ENCODE peak calls at places on chromosomes 12 and 14, in seven cellular contexts. K is adrenal gland; U is CD8-positive, alpha-beta memory T cell; P is ascending aorta; C is right cardiac atrium; L is Peyer's patch; B is naive thymus-derived CD4-positive, alpha-beta T cell. J is an unnamed sample. For H3K4me1, the result is how much of the 10 kb centered on the place peaks cover.

GRCh38 chr12:63826002-63826585 is 18.4 kb upstream of the SRGAP1 start:
- DNase-seq in P (no peak), C (no peak), B (no peak), K (no peak), L (no peak), U (no peak), J (no peak)

GRCh38 chr12:67034110-67034879 is 234.9 kb upstream of the CAND1 start:
- DNase-seq in C (no peak), P (no peak), U (no peak), L (no peak), B (no peak), K (peak), J (no peak)

GRCh38 chr12:104680070-104680469 is 223.3 kb downstream of the CHST11 start:
- DNase-seq in L (no peak), U (no peak), B (no peak), C (no peak), K (no peak), P (no peak), J (no peak)

GRCh38 chr12:105561981-105562726 is 231.7 kb downstream of the C12orf75 start:
- DNase-seq in K (peak), U (no peak), B (no peak), P (peak), L (no peak), C (peak), J (peak)

GRCh38 chr12:58583541-58583940 is 336.8 kb downstream of the LRIG3 start:
- DNase-seq in B (no peak), C (no peak), U (no peak), P (no peak), K (peak), L (no peak), J (no peak)

GRCh38 chr12:95204141-95204866 is 13.0 kb downstream of the FGD6 start:
- DNase-seq in B (no peak), C (no peak), U (no peak), K (peak), L (no peak), P (peak), J (no peak)

GRCh38 chr14:78450945-78451344 is 280.8 kb downstream of the NRXN3 start:
- DNase-seq in U (no peak), K (no peak), B (no peak), P (no peak), L (no peak), C (no peak), J (no peak)

GRCh38 chr12:85835810-85836715 is at the start of gene RASSF9:
- DNase-seq in U (no peak), P (no peak), L (no peak), B (no peak), C (peak), K (peak), J (no peak)

GRCh38 chr12:71190822-71191221 is 33.0 kb upstream of the TSPAN8 start:
- DNase-seq in K (no peak), B (no peak), U (no peak), P (no peak), L (no peak), C (no peak), J (no peak)

GRCh38 chr12:97556201-97556824 is 93.7 kb downstream of the RMST start:
- DNase-seq in P (no peak), K (no peak), U (no peak), L (no peak), B (no peak), C (peak), J (peak)

GRCh38 chr14:52455291-52456088 is 96.8 kb downstream of the TXNDC16 start:
- DNase-seq in P (no peak), C (no peak), L (no peak), K (no peak), B (no peak), U (no peak), J (no peak)

GRCh38 chr12:237026-237815 is 23.3 kb upstream of the SLC6A12 start:
- DNase-seq in L (no peak), U (no peak), C (no peak), B (no peak), K (no peak), P (no peak), J (no peak)

GRCh38 chr14:53109028-53109687 is 44.0 kb downstream of the DDHD1 start:
- DNase-seq in P (no peak), L (peak), C (no peak), U (peak), K (no peak), B (peak), J (peak)

GRCh38 chr14:20684662-20685456 is 499 bp downstream of the RNASE4 start:
- DNase-seq in L (no peak), C (no peak), B (no peak), U (no peak), P (no peak), K (peak), J (peak)

GRCh38 chr14:52014601-52015267 is 25.4 kb downstream of the RTRAF start:
- DNase-seq in B (no peak), K (no peak), C (peak), L (no peak), U (no peak), P (no peak), J (no peak)

GRCh38 chr12:29692237-29692636 is 91.5 kb downstream of the TMTC1 start:
- DNase-seq in L (no peak), P (no peak), B (no peak), K (no peak), C (no peak), U (no peak), J (no peak)

GRCh38 chr14:69039287-69039628 is 60.2 kb upstream of the ACTN1 start:
- DNase-seq in K (no peak), P (no peak), B (no peak), L (no peak), C (no peak), U (no peak), J (no peak)

GRCh38 chr12:6047249-6048227 is 76.9 kb downstream of the VWF start:
- DNase-seq in P (no peak), K (peak), C (no peak), U (no peak), L (no peak), B (no peak), J (no peak)

GRCh38 chr12:68406134-68406576 is 74.0 kb upstream of the MDM1 start:
- DNase-seq in K (peak), C (peak), U (no peak), L (peak), B (no peak), P (peak), J (peak)

GRCh38 chr14:99035712-99036593 is 236.0 kb downstream of the BCL11B start:
- DNase-seq in P (peak), B (no peak), K (peak), C (peak), U (no peak), L (peak), J (peak)

GRCh38 chr12:100058482-100059029 is 73.8 kb upstream of the ANKS1B start:
- DNase-seq in P (no peak), B (no peak), K (peak), L (no peak), U (no peak), C (no peak), J (no peak)

GRCh38 chr14:106874365-106874764 is 1348.0 kb downstream of the TMEM121 start:
- DNase-seq in C (no peak), P (no peak), B (no peak), L (no peak), U (no peak), K (no peak), J (no peak)

GRCh38 chr12:105670664-105671063 is 340.2 kb downstream of the C12orf75 start:
- DNase-seq in U (no peak), B (no peak), K (no peak), P (no peak), L (no peak), C (no peak), J (no peak)

GRCh38 chr12:48336564-48336963 is 14.2 kb downstream of the ZNF641 start:
- DNase-seq in L (no peak), P (no peak), B (no peak), K (no peak), U (no peak), C (no peak), J (no peak)

GRCh38 chr12:104784592-104784991 is 173.5 kb downstream of the SLC41A2 start:
- DNase-seq in K (no peak), L (no peak), B (no peak), C (no peak), U (no peak), P (no peak), J (no peak)

GRCh38 chr12:116370886-116371580 is 93.5 kb upstream of the MED13L start:
- DNase-seq in L (no peak), U (no peak), B (no peak), K (no peak), P (no peak), C (no peak), J (peak)

GRCh38 chr14:63287661-63288483 is 30.9 kb downstream of the GPHB5 start:
- DNase-seq in U (no peak), B (no peak), L (no peak), C (no peak), P (no peak), K (no peak), J (no peak)

GRCh38 chr12:54958048-54958658 is 26.4 kb downstream of the TESPA1 start:
- DNase-seq in C (no peak), K (peak), L (no peak), P (no peak), U (no peak), B (no peak), J (peak)

GRCh38 chr12:91191516-91192111 is 9.0 kb upstream of the DCN start:
- DNase-seq in B (no peak), C (no peak), K (no peak), L (no peak), U (no peak), P (no peak), J (no peak)

GRCh38 chr12:24487606-24488005 is 461.3 kb downstream of the BCAT1 start:
- DNase-seq in C (no peak), K (no peak), L (no peak), U (no peak), P (no peak), B (no peak), J (no peak)

GRCh38 chr14:100238419-100239199 is at the start of gene YY1:
- DNase-seq in B (peak), U (peak), L (peak), K (peak), P (peak), C (peak), J (peak)

GRCh38 chr14:100239200-100239839 is 376 bp downstream of the YY1 start:
- DNase-seq in P (no peak), L (no peak), B (peak), C (peak), U (peak), K (peak), J (no peak)

GRCh38 chr14:100239840-100240724 is 1.1 kb downstream of the YY1 start:
- DNase-seq in P (peak), L (peak), B (peak), C (peak), K (peak), U (peak), J (peak)

GRCh38 chr14:100240725-100241032 is 1.7 kb downstream of the YY1 start:
- DNase-seq in K (no peak), L (no peak), B (no peak), P (no peak), C (no peak), U (no peak), J (no peak)

DNA sequence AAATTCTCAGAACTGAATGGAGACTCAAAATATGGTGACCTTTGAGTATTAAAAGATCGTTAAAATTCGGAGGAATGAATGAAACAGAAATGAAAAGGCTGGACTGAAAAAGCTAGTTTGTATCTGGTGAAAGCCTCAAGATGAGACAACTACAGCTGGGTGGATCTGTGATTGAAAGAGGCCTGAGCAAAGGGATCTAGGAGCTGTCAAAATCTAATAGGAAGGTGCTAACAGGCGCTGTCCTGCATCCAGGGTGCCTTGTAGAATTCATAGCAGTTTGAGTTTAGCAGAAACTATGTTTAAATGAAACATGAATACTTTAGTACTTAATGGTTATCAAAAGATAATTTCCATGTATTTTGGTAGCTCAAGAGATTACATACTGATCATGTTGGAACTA is 2.3 kb downstream of the YY1 start:
- DNase-seq in K (no peak), C (no peak), P (no peak), U (no peak), B (no peak), L (no peak), J (no peak)
- H3K27ac ChIP-seq in K (peak), C (no peak), P (peak), U (peak), B (peak), L (peak), J (no peak)

DNA sequence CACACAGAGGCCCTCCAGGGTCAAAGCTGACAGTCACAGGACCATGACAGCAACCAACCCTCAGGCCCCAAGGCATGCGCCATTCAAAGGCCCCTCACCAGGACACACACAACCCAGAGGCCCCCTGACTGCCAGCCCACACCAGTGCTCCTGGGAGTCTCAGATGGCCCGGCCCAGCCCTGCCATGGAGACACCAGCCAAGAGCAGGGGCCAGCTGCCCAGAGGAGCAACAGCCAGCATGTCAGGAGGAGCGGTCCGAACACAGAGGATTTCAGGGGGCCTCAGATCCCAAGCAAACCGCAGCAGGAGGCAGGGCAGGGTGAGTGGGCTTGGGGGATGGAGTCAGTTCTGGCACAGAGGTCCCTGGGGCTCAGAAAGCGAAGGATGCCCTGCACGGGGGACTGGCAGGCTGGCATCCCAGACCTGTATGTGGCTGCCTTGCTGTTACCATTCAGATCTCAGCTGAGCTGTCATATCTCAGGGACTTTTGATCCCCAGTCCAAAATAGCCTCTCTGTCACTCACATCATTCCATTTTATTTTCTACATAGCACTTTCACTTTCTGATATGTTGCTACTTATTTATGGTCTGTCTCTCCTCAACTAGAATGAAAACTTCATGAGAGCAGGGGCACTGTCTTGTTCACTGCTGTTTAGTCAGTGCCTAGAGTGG is 4.8 kb downstream of the TMEM229B start:
- DNase-seq in U (no peak), C (no peak), B (no peak), L (no peak), P (no peak), K (no peak), J (no peak)
- H3K4me1 ChIP-seq in U (under half), C (under half), B (under half), L (under half), P (under half), K (under half), J (under half)

GRCh38 chr12:126036348-126036747 is 971.1 kb downstream of the AACS start:
- DNase-seq in P (no peak), C (no peak), U (no peak), K (no peak), L (no peak), B (no peak), J (no peak)
- H3K27ac ChIP-seq in P (no peak), C (no peak), U (no peak), K (no peak), L (no peak), B (no peak), J (no peak)

GRCh38 chr12:82461851-82462250 is 103.5 kb downstream of the METTL25 start:
- DNase-seq in L (no peak), K (no peak), P (no peak), U (no peak), C (no peak), B (no peak), J (no peak)

GRCh38 chr12:82458101-82458500 is 99.8 kb downstream of the METTL25 start:
- DNase-seq in B (no peak), K (no peak), L (no peak), U (no peak), C (no peak), P (no peak), J (no peak)

GRCh38 chr12:82456633-82457032 is 98.3 kb downstream of the METTL25 start:
- DNase-seq in U (no peak), B (no peak), P (no peak), L (no peak), C (no peak), K (no peak), J (no peak)

DNA sequence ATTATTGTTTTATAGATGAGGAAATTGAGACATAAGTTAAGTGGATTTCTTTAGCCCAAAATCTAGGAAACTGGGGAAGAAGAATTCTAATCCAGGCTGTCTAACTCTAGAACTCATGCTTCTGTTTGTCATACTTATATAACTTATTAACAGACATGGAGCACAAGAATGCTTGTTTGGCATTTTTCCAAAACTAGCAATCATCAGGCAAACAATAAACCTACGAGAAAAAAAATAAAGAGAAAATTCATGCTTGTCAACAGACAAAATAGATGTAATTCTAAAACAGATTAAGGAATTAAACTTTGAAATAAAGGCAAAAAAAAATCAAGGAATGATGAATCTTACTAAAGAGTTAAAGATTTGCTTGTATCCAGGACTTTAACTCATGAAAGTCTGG is 103.1 kb downstream of the METTL25 start:
- DNase-seq in B (no peak), U (no peak), C (no peak), K (no peak), P (no peak), L (no peak), J (no peak)
- H3K4me1 ChIP-seq in B (under half), U (under half), C (under half), K (under half), P (under half), L (under half), J (under half)

J was measured in SJCRH30.